ENCODE peak calls at places on chromosomes 11 and 22, in seven cellular contexts. One of them, this sample, is unnamed.

GRCh38 chr11:19419021-19419750 is 178.4 kb upstream of the E2F8 start:
- DNase-seq in skeletal muscle cell: peak
- DNase-seq in NCI-H1105: no peak
- DNase-seq in thyroid gland: peak
- DNase-seq in activated naive CD4-positive, alpha-beta T cell: no peak
- DNase-seq in C1 segment of cervical spinal cord: no peak
- DNase-seq in mesenteric fat pad: no peak
- DNase-seq in this sample: no peak

GRCh38 chr22:21837184-21837979 is 30.1 kb downstream of the MAPK1 start:
- DNase-seq in C1 segment of cervical spinal cord: no peak
- DNase-seq in skeletal muscle cell: peak
- DNase-seq in NCI-H1105: no peak
- DNase-seq in mesenteric fat pad: no peak
- DNase-seq in activated naive CD4-positive, alpha-beta T cell: no peak
- DNase-seq in thyroid gland: peak
- DNase-seq in this sample: no peak

GRCh38 chr11:62132689-62133293 is 9.0 kb downstream of the INCENP start:
- DNase-seq in skeletal muscle cell: no peak
- DNase-seq in NCI-H1105: no peak
- DNase-seq in thyroid gland: no peak
- DNase-seq in activated naive CD4-positive, alpha-beta T cell: no peak
- DNase-seq in mesenteric fat pad: peak
- DNase-seq in C1 segment of cervical spinal cord: no peak
- DNase-seq in this sample: no peak

GRCh38 chr11:79066456-79067354 is 374.1 kb downstream of the TENM4 start:
- DNase-seq in thyroid gland: no peak
- DNase-seq in activated naive CD4-positive, alpha-beta T cell: no peak
- DNase-seq in NCI-H1105: no peak
- DNase-seq in mesenteric fat pad: no peak
- DNase-seq in skeletal muscle cell: no peak
- DNase-seq in C1 segment of cervical spinal cord: no peak
- DNase-seq in this sample: no peak

GRCh38 chr11:34840736-34841386 is 75.3 kb downstream of the APIP start:
- DNase-seq in C1 segment of cervical spinal cord: no peak
- DNase-seq in thyroid gland: peak
- DNase-seq in activated naive CD4-positive, alpha-beta T cell: no peak
- DNase-seq in mesenteric fat pad: no peak
- DNase-seq in NCI-H1105: no peak
- DNase-seq in skeletal muscle cell: no peak
- DNase-seq in this sample: no peak

GRCh38 chr11:33936745-33937612 is 45.1 kb upstream of the LMO2 start:
- DNase-seq in C1 segment of cervical spinal cord: no peak
- DNase-seq in skeletal muscle cell: no peak
- DNase-seq in NCI-H1105: no peak
- DNase-seq in thyroid gland: peak
- DNase-seq in activated naive CD4-positive, alpha-beta T cell: no peak
- DNase-seq in mesenteric fat pad: no peak
- DNase-seq in this sample: no peak

GRCh38 chr11:100672483-100673038 is 14.5 kb upstream of the ARHGAP42 start:
- DNase-seq in C1 segment of cervical spinal cord: no peak
- DNase-seq in activated naive CD4-positive, alpha-beta T cell: no peak
- DNase-seq in NCI-H1105: no peak
- DNase-seq in thyroid gland: no peak
- DNase-seq in skeletal muscle cell: no peak
- DNase-seq in mesenteric fat pad: no peak
- DNase-seq in this sample: peak

GRCh38 chr11:1072821-1073231 is 1.8 kb upstream of the MUC2 start:
- DNase-seq in mesenteric fat pad: no peak
- DNase-seq in thyroid gland: no peak
- DNase-seq in C1 segment of cervical spinal cord: no peak
- DNase-seq in activated naive CD4-positive, alpha-beta T cell: no peak
- DNase-seq in skeletal muscle cell: no peak
- DNase-seq in NCI-H1105: no peak
- DNase-seq in this sample: no peak

GRCh38 chr11:28505216-28505615 is 397.0 kb downstream of the METTL15 start:
- DNase-seq in mesenteric fat pad: no peak
- DNase-seq in C1 segment of cervical spinal cord: no peak
- DNase-seq in NCI-H1105: no peak
- DNase-seq in skeletal muscle cell: no peak
- DNase-seq in activated naive CD4-positive, alpha-beta T cell: no peak
- DNase-seq in thyroid gland: no peak
- DNase-seq in this sample: no peak